ENCODE peak calls at places on chromosomes 6 and 20, in ten cellular contexts. D, V, F, K, L, R, J, U, X and Q are unnamed samples.

GRCh38 chr20:18258126-18258860 is 30.0 kb upstream of the ZNF133 start:
- DNase-seq in V (no peak), X (no peak), F (no peak), D (no peak), J (no peak), R (no peak), L (no peak), U (no peak), K (peak), Q (no peak)

GRCh38 chr6:5766260-5766659 is 240.5 kb downstream of the NRN1 start:
- DNase-seq in U (no peak), L (no peak), J (peak), F (no peak), R (no peak), V (no peak), D (no peak), K (no peak), X (no peak), Q (no peak)

GRCh38 chr6:31758281-31758680 is 4.2 kb upstream of the SAPCD1 start:
- DNase-seq in R (peak), J (no peak), V (no peak), U (no peak), D (no peak), L (no peak), X (no peak), K (no peak), F (no peak), Q (no peak)

GRCh38 chr20:63182425-63182824 is 33.5 kb downstream of the YTHDF1 start:
- DNase-seq in L (no peak), X (no peak), D (no peak), J (no peak), U (no peak), R (no peak), F (no peak), V (no peak), K (no peak), Q (no peak)

GRCh38 chr20:38173237-38174156 is 8.4 kb upstream of the TGM2 start:
- DNase-seq in R (no peak), U (peak), V (no peak), D (peak), X (peak), L (peak), K (peak), J (peak), F (peak), Q (peak)

GRCh38 chr20:63686492-63687321 is 9.7 kb upstream of the TNFRSF6B start:
- DNase-seq in V (peak), D (peak), X (peak), F (peak), K (no peak), J (peak), R (peak), L (peak), U (peak), Q (no peak)

GRCh38 chr6:138653435-138653834 is 120.1 kb upstream of the CCDC28A start:
- DNase-seq in D (no peak), L (no peak), F (no peak), V (no peak), X (no peak), K (no peak), R (no peak), U (no peak), J (no peak), Q (no peak)

GRCh38 chr6:106692112-106692822 is 62.9 kb downstream of the QRSL1 start:
- DNase-seq in F (peak), V (no peak), J (peak), R (no peak), U (peak), X (peak), K (no peak), L (no peak), D (peak), Q (peak)

GRCh38 chr6:10633216-10633615 is 61.2 kb downstream of the C6orf52 start:
- DNase-seq in D (peak), F (peak), X (peak), U (peak), V (no peak), L (no peak), J (peak), K (peak), R (no peak), Q (peak)

GRCh38 chr6:42294759-42295158 is 77.1 kb upstream of the MRPS10 start:
- DNase-seq in X (peak), U (peak), J (peak), K (peak), V (no peak), R (no peak), F (peak), L (peak), D (peak), Q (no peak)

GRCh38 chr6:33088258-33088930 is 12.6 kb downstream of the HLA-DPB1 start:
- DNase-seq in D (no peak), K (no peak), U (no peak), J (no peak), X (peak), V (no peak), F (peak), R (no peak), L (no peak), Q (no peak)

GRCh38 chr6:163438298-163438939 is 23.9 kb downstream of the QKI start:
- DNase-seq in R (no peak), V (no peak), U (no peak), F (peak), D (no peak), J (no peak), L (no peak), K (no peak), X (peak), Q (no peak)

GRCh38 chr6:85449818-85450577 is at the start of gene NT5E:
- DNase-seq in D (peak), L (peak), R (peak), J (peak), F (peak), V (peak), U (peak), K (peak), X (peak), Q (no peak)

GRCh38 chr6:169640983-169641382 is 60.8 kb downstream of the WDR27 start:
- DNase-seq in V (no peak), J (no peak), F (no peak), X (no peak), D (no peak), K (no peak), R (peak), L (no peak), U (no peak), Q (no peak)

GRCh38 chr6:157281570-157281969 is 41.7 kb downstream of the TMEM242 start:
- DNase-seq in K (no peak), J (no peak), U (no peak), F (peak), R (no peak), V (no peak), L (peak), X (no peak), D (no peak), Q (no peak)

GRCh38 chr6:27541212-27541931 is 68.5 kb upstream of the ZNF184 start:
- DNase-seq in J (peak), D (no peak), F (peak), U (no peak), X (peak), V (no peak), L (no peak), R (no peak), K (peak), Q (no peak)

GRCh38 chr20:45833883-45834796 is 541 bp downstream of the SNX21 start:
- DNase-seq in X (peak), V (peak), L (peak), K (peak), U (peak), R (peak), D (peak), F (peak), J (peak), Q (no peak)

GRCh38 chr6:56946368-56946767 is 8.5 kb upstream of the BEND6 start:
- DNase-seq in D (peak), K (no peak), F (no peak), U (no peak), J (no peak), L (no peak), X (no peak), V (no peak), R (no peak), Q (peak)

GRCh38 chr6:40477246-40478126 is 109.7 kb downstream of the LRFN2 start:
- DNase-seq in D (no peak), L (no peak), J (no peak), X (no peak), F (no peak), R (no peak), V (peak), U (no peak), K (no peak), Q (no peak)

GRCh38 chr6:6560909-6561308 is 27.6 kb upstream of the LY86 start:
- DNase-seq in D (no peak), U (no peak), J (no peak), L (no peak), V (no peak), R (no peak), X (no peak), F (peak), K (no peak), Q (no peak)

GRCh38 chr6:1602356-1602713 is 7.4 kb upstream of the FOXC1 start:
- DNase-seq in L (no peak), F (no peak), X (no peak), K (no peak), J (no peak), R (no peak), V (no peak), D (no peak), U (no peak), Q (no peak)

GRCh38 chr20:42020316-42020715 is 402.1 kb upstream of the CHD6 start:
- DNase-seq in K (no peak), X (no peak), R (no peak), L (no peak), D (no peak), J (no peak), V (no peak), F (no peak), U (no peak), Q (no peak)

GRCh38 chr6:117840541-117840983 is 66.5 kb upstream of the SLC35F1 start:
- DNase-seq in K (peak), J (peak), X (peak), R (no peak), U (peak), D (peak), V (peak), F (peak), L (no peak), Q (peak)

GRCh38 chr6:145813285-145814034 is 1.1 kb downstream of the FBXO30 start:
- DNase-seq in V (peak), U (peak), F (peak), R (no peak), D (peak), K (peak), X (peak), L (no peak), J (peak), Q (peak)

GRCh38 chr6:51839975-51840374 is 247.4 kb downstream of the PKHD1 start:
- DNase-seq in V (no peak), J (no peak), L (no peak), X (no peak), R (no peak), D (no peak), F (no peak), U (no peak), K (no peak), Q (no peak)

GRCh38 chr6:20708367-20709124 is 174.3 kb downstream of the CDKAL1 start:
- DNase-seq in R (no peak), U (peak), L (no peak), F (no peak), V (no peak), D (peak), X (peak), J (peak), K (no peak), Q (peak)

GRCh38 chr20:18879262-18879661 is 65.7 kb downstream of the SCP2D1 start:
- DNase-seq in F (peak), L (no peak), K (no peak), X (peak), D (no peak), V (no peak), R (no peak), J (no peak), U (no peak), Q (no peak)

GRCh38 chr20:16974855-16975162 is 226.7 kb downstream of the OTOR start:
- DNase-seq in J (no peak), X (no peak), K (no peak), L (no peak), F (no peak), D (no peak), V (no peak), R (no peak), U (no peak), Q (no peak)

GRCh38 chr6:11277275-11278206 is 45.1 kb upstream of the NEDD9 start:
- DNase-seq in U (peak), R (no peak), L (no peak), J (peak), X (peak), V (peak), K (peak), D (peak), F (peak), Q (no peak)

GRCh38 chr6:90462102-90462501 is 124.8 kb downstream of the MAP3K7 start:
- DNase-seq in V (no peak), U (no peak), F (peak), K (no peak), J (no peak), X (no peak), R (no peak), D (no peak), L (no peak), Q (no peak)

GRCh38 chr6:35014786-35015185 is 125.7 kb downstream of the ANKS1A start:
- DNase-seq in V (no peak), R (no peak), J (peak), X (peak), D (peak), U (peak), L (no peak), K (peak), F (peak), Q (no peak)

GRCh38 chr6:159844737-159845645 is 44.9 kb downstream of the PNLDC1 start:
- DNase-seq in J (no peak), K (no peak), F (no peak), U (no peak), V (peak), R (no peak), D (no peak), L (no peak), X (no peak), Q (no peak)

DNA sequence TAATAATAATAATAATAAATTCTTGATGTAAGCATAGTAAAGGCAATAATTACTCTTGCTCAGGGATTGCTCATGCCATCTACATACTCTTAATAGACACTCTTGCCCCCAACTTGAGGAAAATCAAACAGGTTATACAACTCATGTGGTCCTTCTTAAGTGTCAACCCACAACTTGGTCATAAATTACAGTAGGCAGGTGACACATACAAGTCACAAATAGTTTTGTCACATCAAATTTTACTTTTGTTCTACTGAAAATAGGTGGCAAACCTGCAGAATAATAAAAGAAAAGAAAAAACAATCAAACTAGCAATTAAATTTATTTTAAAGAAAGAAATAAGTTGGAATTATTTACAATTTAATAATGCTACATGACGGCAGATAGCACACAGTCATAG is 1.6 kb downstream of the ME1 start:
- DNase-seq in V (no peak), D (no peak), K (no peak), L (no peak), F (peak), U (no peak), R (no peak), X (peak), J (no peak), Q (no peak)
- H3K4me3 ChIP-seq in V (no peak), D (peak), K (no peak), L (no peak), F (peak), U (peak), R (no peak), X (peak), J (peak), Q (peak)

GRCh38 chr6:8707956-8708772 is 272.8 kb upstream of the SLC35B3 start:
- DNase-seq in L (no peak), J (peak), F (peak), K (peak), U (peak), R (no peak), D (peak), V (peak), X (peak), Q (peak)
- TF ChIP-seq CTCF in L (peak), J (peak), F (peak), K (peak), U (peak), R (peak), D (peak), V (no peak), X (peak), Q (peak)

GRCh38 chr6:44524491-44525227 is 137.2 kb downstream of the CDC5L start:
- DNase-seq in D (no peak), V (no peak), F (no peak), J (no peak), L (no peak), U (no peak), X (no peak), K (no peak), R (no peak), Q (no peak)

GRCh38 chr6:44525761-44526351 is 138.3 kb downstream of the CDC5L start:
- DNase-seq in R (no peak), V (no peak), K (no peak), U (no peak), L (no peak), J (no peak), D (no peak), F (no peak), X (no peak), Q (no peak)

GRCh38 chr6:44527191-44527960 is 139.9 kb downstream of the CDC5L start:
- DNase-seq in K (no peak), J (no peak), U (no peak), X (no peak), R (no peak), L (no peak), V (no peak), D (no peak), F (no peak), Q (no peak)

GRCh38 chr6:44527961-44528644 is 140.6 kb downstream of the CDC5L start:
- DNase-seq in R (no peak), X (no peak), F (no peak), V (no peak), D (no peak), U (no peak), K (no peak), J (no peak), L (no peak), Q (no peak)

GRCh38 chr6:44522871-44523270 is 135.4 kb downstream of the CDC5L start:
- DNase-seq in D (no peak), R (no peak), X (no peak), U (no peak), F (no peak), V (no peak), K (no peak), L (no peak), J (no peak), Q (no peak)
- H3K4me3 ChIP-seq in D (no peak), R (no peak), X (no peak), U (no peak), F (no peak), V (no peak), K (no peak), L (no peak), J (no peak), Q (no peak)

DNA sequence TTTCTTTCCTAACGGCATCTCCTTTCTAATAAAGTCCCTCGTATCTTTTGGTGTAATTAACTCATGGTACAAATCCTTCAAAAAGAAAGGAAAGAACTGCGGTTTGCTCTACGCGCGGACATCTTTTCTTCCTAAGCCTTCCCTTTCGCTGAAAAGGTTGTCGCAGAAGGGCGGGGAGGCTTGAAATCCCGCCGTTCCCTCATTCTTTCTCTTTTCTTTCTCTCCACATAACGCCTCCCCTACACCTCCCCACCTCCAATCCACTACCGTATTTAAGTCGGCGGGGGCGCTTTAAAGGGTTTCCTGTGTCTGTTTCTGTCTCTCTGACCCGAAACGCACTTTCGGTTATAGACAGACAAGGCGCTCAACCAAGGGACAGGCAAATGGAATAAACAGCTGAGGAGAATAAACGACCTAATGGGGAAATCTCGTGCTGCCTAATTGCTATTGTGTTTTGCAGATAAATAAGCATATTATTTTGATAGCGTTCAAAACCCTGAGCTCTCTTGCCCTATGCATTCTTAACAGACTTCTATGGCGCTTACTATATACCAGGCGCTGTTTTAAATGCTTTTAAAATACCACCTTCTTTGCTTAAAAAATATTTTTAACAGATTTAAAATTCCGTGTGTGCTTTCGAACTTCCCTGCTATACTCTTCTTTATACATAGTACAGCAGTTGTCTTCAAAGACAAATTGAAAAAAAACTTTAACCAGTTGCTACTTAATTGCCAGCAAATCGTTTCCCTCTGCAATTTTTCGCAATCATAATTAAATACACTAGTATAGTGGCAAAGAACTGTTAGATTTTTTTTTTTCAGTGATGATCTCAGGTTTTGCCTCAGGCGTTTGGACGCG is 2.5 kb upstream of the HEY2 start:
- DNase-seq in X (peak), J (peak), D (peak), L (peak), R (peak), V (peak), F (peak), K (peak), U (peak), Q (peak)
- TF ChIP-seq CTCF in X (no peak), J (peak), D (no peak), L (no peak), R (no peak), V (no peak), F (no peak), K (peak), U (peak), Q (no peak)

DNA sequence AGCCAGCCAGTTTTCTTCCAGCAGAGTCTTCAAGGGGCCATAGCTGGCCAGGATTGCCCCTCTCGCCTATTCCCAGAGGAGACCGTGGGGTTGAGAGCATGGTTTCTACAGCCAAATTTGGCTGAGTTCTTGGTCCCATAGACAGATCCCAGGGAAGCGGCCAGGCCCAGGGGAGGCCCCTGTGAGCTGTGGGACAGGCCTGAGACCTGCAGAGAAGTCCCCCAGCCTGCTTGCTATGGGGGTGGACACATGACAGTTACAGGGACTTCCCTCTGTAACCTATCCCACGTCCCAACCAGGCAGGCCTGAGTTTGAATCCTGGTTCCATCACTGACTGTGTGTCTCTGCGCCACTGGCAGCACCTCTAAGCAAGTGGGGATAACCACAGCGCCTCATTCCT is 2.6 kb downstream of the TCF15 start:
- DNase-seq in F (no peak), D (no peak), R (no peak), K (no peak), J (no peak), V (no peak), X (no peak), U (no peak), L (no peak), Q (no peak)
- H3K4me3 ChIP-seq in F (no peak), D (no peak), R (no peak), K (no peak), J (no peak), V (no peak), X (no peak), U (no peak), L (no peak), Q (no peak)

GRCh38 chr6:137044366-137045220 is at the start of gene IL20RA:
- DNase-seq in X (no peak), J (peak), R (peak), D (no peak), F (peak), U (peak), V (peak), K (no peak), L (peak), Q (no peak)

GRCh38 chr6:137043710-137044365 is 927 bp downstream of the IL20RA start:
- DNase-seq in D (peak), K (no peak), X (peak), U (peak), F (peak), V (peak), R (no peak), J (peak), L (no peak), Q (no peak)

GRCh38 chr6:137036566-137037300 is 8.0 kb downstream of the IL20RA start:
- DNase-seq in F (no peak), K (peak), L (no peak), D (peak), R (no peak), V (no peak), X (peak), J (no peak), U (no peak), Q (no peak)

GRCh38 chr6:137039010-137039409 is 5.8 kb downstream of the IL20RA start:
- DNase-seq in D (no peak), F (no peak), R (no peak), J (no peak), K (no peak), L (no peak), V (no peak), X (no peak), U (no peak), Q (no peak)

GRCh38 chr6:137040393-137040792 is 4.4 kb downstream of the IL20RA start:
- DNase-seq in F (no peak), X (no peak), K (no peak), V (no peak), U (no peak), R (no peak), L (no peak), D (no peak), J (no peak), Q (no peak)
- TF ChIP-seq CTCF in F (no peak), X (peak), K (no peak), V (no peak), U (no peak), R (no peak), L (peak), D (no peak), J (peak), Q (no peak)